ENCODE peak calls at places on chromosomes 1 and 21, in eight cellular contexts. One of them, this sample, is unnamed.

GRCh38 chr1:46404482-46405203 is 10.5 kb downstream of the FAAH start:
- DNase-seq in mucosa of gallbladder: no peak
- DNase-seq in RWPE1: no peak
- DNase-seq in ACHN: no peak
- DNase-seq in GDM1: no peak
- DNase-seq in left ventricle myocardium inferior: no peak
- DNase-seq in activated T-cell treated with anti-CD3 and anti-CD28 coated beads, Interleukin-2, amount 50 U/mL, for 72 hours: no peak
- DNase-seq in MM.1S: no peak
- DNase-seq in this sample: no peak

GRCh38 chr1:102234753-102235359 is 238.1 kb upstream of the OLFM3 start:
- DNase-seq in mucosa of gallbladder: no peak
- DNase-seq in RWPE1: no peak
- DNase-seq in ACHN: no peak
- DNase-seq in GDM1: no peak
- DNase-seq in left ventricle myocardium inferior: no peak
- DNase-seq in activated T-cell treated with anti-CD3 and anti-CD28 coated beads, Interleukin-2, amount 50 U/mL, for 72 hours: no peak
- DNase-seq in MM.1S: no peak
- DNase-seq in this sample: no peak

GRCh38 chr21:36551731-36552457 is 72.0 kb upstream of the CLDN14 start:
- DNase-seq in mucosa of gallbladder: no peak
- DNase-seq in RWPE1: no peak
- DNase-seq in ACHN: no peak
- DNase-seq in GDM1: no peak
- DNase-seq in left ventricle myocardium inferior: no peak
- DNase-seq in activated T-cell treated with anti-CD3 and anti-CD28 coated beads, Interleukin-2, amount 50 U/mL, for 72 hours: no peak
- DNase-seq in MM.1S: no peak
- DNase-seq in this sample: no peak

GRCh38 chr1:168085401-168085872 is 51.3 kb downstream of the GPR161 start:
- DNase-seq in mucosa of gallbladder: peak
- DNase-seq in RWPE1: no peak
- DNase-seq in ACHN: no peak
- DNase-seq in GDM1: no peak
- DNase-seq in left ventricle myocardium inferior: peak
- DNase-seq in activated T-cell treated with anti-CD3 and anti-CD28 coated beads, Interleukin-2, amount 50 U/mL, for 72 hours: no peak
- DNase-seq in MM.1S: no peak
- DNase-seq in this sample: no peak

GRCh38 chr1:30887485-30888315 is 20.9 kb downstream of the SDC3 start:
- DNase-seq in mucosa of gallbladder: no peak
- DNase-seq in RWPE1: no peak
- DNase-seq in ACHN: no peak
- DNase-seq in GDM1: no peak
- DNase-seq in left ventricle myocardium inferior: no peak
- DNase-seq in activated T-cell treated with anti-CD3 and anti-CD28 coated beads, Interleukin-2, amount 50 U/mL, for 72 hours: no peak
- DNase-seq in MM.1S: no peak
- DNase-seq in this sample: no peak

GRCh38 chr1:42961560-42962091 is 3.0 kb upstream of the SLC2A1 start:
- DNase-seq in mucosa of gallbladder: no peak
- DNase-seq in RWPE1: no peak
- DNase-seq in ACHN: no peak
- DNase-seq in GDM1: no peak
- DNase-seq in left ventricle myocardium inferior: no peak
- DNase-seq in activated T-cell treated with anti-CD3 and anti-CD28 coated beads, Interleukin-2, amount 50 U/mL, for 72 hours: no peak
- DNase-seq in MM.1S: no peak
- DNase-seq in this sample: no peak

GRCh38 chr21:26194811-26195251 is 24.3 kb upstream of the APP start:
- DNase-seq in mucosa of gallbladder: no peak
- DNase-seq in RWPE1: no peak
- DNase-seq in ACHN: no peak
- DNase-seq in GDM1: no peak
- DNase-seq in left ventricle myocardium inferior: no peak
- DNase-seq in activated T-cell treated with anti-CD3 and anti-CD28 coated beads, Interleukin-2, amount 50 U/mL, for 72 hours: no peak
- DNase-seq in MM.1S: no peak
- DNase-seq in this sample: no peak

GRCh38 chr1:114609826-114610225 is 28.4 kb upstream of the BCAS2 start:
- DNase-seq in mucosa of gallbladder: no peak
- DNase-seq in RWPE1: peak
- DNase-seq in ACHN: no peak
- DNase-seq in GDM1: no peak
- DNase-seq in left ventricle myocardium inferior: no peak
- DNase-seq in activated T-cell treated with anti-CD3 and anti-CD28 coated beads, Interleukin-2, amount 50 U/mL, for 72 hours: no peak
- DNase-seq in MM.1S: no peak
- DNase-seq in this sample: no peak

GRCh38 chr1:248155927-248156326 is 11.0 kb downstream of the OR2M5 start:
- DNase-seq in mucosa of gallbladder: no peak
- DNase-seq in RWPE1: no peak
- DNase-seq in ACHN: no peak
- DNase-seq in GDM1: no peak
- DNase-seq in left ventricle myocardium inferior: no peak
- DNase-seq in activated T-cell treated with anti-CD3 and anti-CD28 coated beads, Interleukin-2, amount 50 U/mL, for 72 hours: no peak
- DNase-seq in MM.1S: peak
- DNase-seq in this sample: no peak

GRCh38 chr1:116434849-116435248 is 61.8 kb downstream of the ATP1A1 start:
- DNase-seq in mucosa of gallbladder: no peak
- DNase-seq in RWPE1: no peak
- DNase-seq in ACHN: no peak
- DNase-seq in GDM1: no peak
- DNase-seq in left ventricle myocardium inferior: no peak
- DNase-seq in activated T-cell treated with anti-CD3 and anti-CD28 coated beads, Interleukin-2, amount 50 U/mL, for 72 hours: no peak
- DNase-seq in MM.1S: no peak
- DNase-seq in this sample: no peak

GRCh38 chr1:47927165-47927564 is 70.0 kb downstream of the TRABD2B start:
- DNase-seq in mucosa of gallbladder: no peak
- DNase-seq in RWPE1: peak
- DNase-seq in ACHN: no peak
- DNase-seq in GDM1: no peak
- DNase-seq in left ventricle myocardium inferior: no peak
- DNase-seq in activated T-cell treated with anti-CD3 and anti-CD28 coated beads, Interleukin-2, amount 50 U/mL, for 72 hours: no peak
- DNase-seq in MM.1S: no peak
- DNase-seq in this sample: no peak

GRCh38 chr1:11690132-11690668 is 1.3 kb upstream of the DRAXIN start:
- DNase-seq in mucosa of gallbladder: no peak
- DNase-seq in RWPE1: no peak
- DNase-seq in ACHN: no peak
- DNase-seq in GDM1: no peak
- DNase-seq in left ventricle myocardium inferior: no peak
- DNase-seq in activated T-cell treated with anti-CD3 and anti-CD28 coated beads, Interleukin-2, amount 50 U/mL, for 72 hours: no peak
- DNase-seq in MM.1S: no peak
- DNase-seq in this sample: no peak

GRCh38 chr1:202852163-202852904 is 36.6 kb downstream of the RABIF start:
- DNase-seq in mucosa of gallbladder: peak
- DNase-seq in RWPE1: peak
- DNase-seq in ACHN: peak
- DNase-seq in GDM1: peak
- DNase-seq in left ventricle myocardium inferior: no peak
- DNase-seq in activated T-cell treated with anti-CD3 and anti-CD28 coated beads, Interleukin-2, amount 50 U/mL, for 72 hours: peak
- DNase-seq in MM.1S: peak
- DNase-seq in this sample: no peak

GRCh38 chr1:35430762-35431161 is 126.4 kb downstream of the KIAA0319L start:
- DNase-seq in mucosa of gallbladder: no peak
- DNase-seq in RWPE1: no peak
- DNase-seq in ACHN: no peak
- DNase-seq in GDM1: no peak
- DNase-seq in left ventricle myocardium inferior: no peak
- DNase-seq in activated T-cell treated with anti-CD3 and anti-CD28 coated beads, Interleukin-2, amount 50 U/mL, for 72 hours: no peak
- DNase-seq in MM.1S: no peak
- DNase-seq in this sample: no peak

GRCh38 chr1:220692436-220693228 is 2.5 kb downstream of the C1orf115 start:
- DNase-seq in mucosa of gallbladder: no peak
- DNase-seq in RWPE1: no peak
- DNase-seq in ACHN: no peak
- DNase-seq in GDM1: no peak
- DNase-seq in left ventricle myocardium inferior: no peak
- DNase-seq in activated T-cell treated with anti-CD3 and anti-CD28 coated beads, Interleukin-2, amount 50 U/mL, for 72 hours: no peak
- DNase-seq in MM.1S: no peak
- DNase-seq in this sample: no peak

GRCh38 chr1:83052865-83053264 is 946.1 kb downstream of the TTLL7 start:
- DNase-seq in mucosa of gallbladder: no peak
- DNase-seq in RWPE1: no peak
- DNase-seq in ACHN: no peak
- DNase-seq in GDM1: no peak
- DNase-seq in left ventricle myocardium inferior: no peak
- DNase-seq in activated T-cell treated with anti-CD3 and anti-CD28 coated beads, Interleukin-2, amount 50 U/mL, for 72 hours: no peak
- DNase-seq in MM.1S: no peak
- DNase-seq in this sample: no peak

GRCh38 chr1:203304391-203304918 is 864 bp upstream of the BTG2 start:
- DNase-seq in mucosa of gallbladder: no peak
- DNase-seq in RWPE1: no peak
- DNase-seq in ACHN: no peak
- DNase-seq in GDM1: no peak
- DNase-seq in left ventricle myocardium inferior: no peak
- DNase-seq in activated T-cell treated with anti-CD3 and anti-CD28 coated beads, Interleukin-2, amount 50 U/mL, for 72 hours: no peak
- DNase-seq in MM.1S: no peak
- DNase-seq in this sample: no peak

GRCh38 chr1:2516946-2517345 is 9.4 kb downstream of the PANK4 start:
- DNase-seq in mucosa of gallbladder: no peak
- DNase-seq in RWPE1: no peak
- DNase-seq in ACHN: no peak
- DNase-seq in GDM1: no peak
- DNase-seq in left ventricle myocardium inferior: no peak
- DNase-seq in activated T-cell treated with anti-CD3 and anti-CD28 coated beads, Interleukin-2, amount 50 U/mL, for 72 hours: no peak
- DNase-seq in MM.1S: no peak
- DNase-seq in this sample: no peak

GRCh38 chr1:225987491-225988316 is 11.4 kb downstream of the SDE2 start:
- DNase-seq in mucosa of gallbladder: no peak
- DNase-seq in RWPE1: peak
- DNase-seq in ACHN: peak
- DNase-seq in GDM1: peak
- DNase-seq in left ventricle myocardium inferior: no peak
- DNase-seq in activated T-cell treated with anti-CD3 and anti-CD28 coated beads, Interleukin-2, amount 50 U/mL, for 72 hours: no peak
- DNase-seq in MM.1S: peak
- DNase-seq in this sample: no peak

GRCh38 chr1:82464362-82464931 is 663.7 kb downstream of the ADGRL2 start:
- DNase-seq in mucosa of gallbladder: peak
- DNase-seq in RWPE1: no peak
- DNase-seq in ACHN: no peak
- DNase-seq in GDM1: no peak
- DNase-seq in left ventricle myocardium inferior: peak
- DNase-seq in activated T-cell treated with anti-CD3 and anti-CD28 coated beads, Interleukin-2, amount 50 U/mL, for 72 hours: no peak
- DNase-seq in MM.1S: no peak
- DNase-seq in this sample: no peak

GRCh38 chr1:45038661-45039364 is 26.8 kb downstream of the UROD start:
- DNase-seq in mucosa of gallbladder: no peak
- DNase-seq in RWPE1: no peak
- DNase-seq in ACHN: no peak
- DNase-seq in GDM1: no peak
- DNase-seq in left ventricle myocardium inferior: no peak
- DNase-seq in activated T-cell treated with anti-CD3 and anti-CD28 coated beads, Interleukin-2, amount 50 U/mL, for 72 hours: no peak
- DNase-seq in MM.1S: no peak
- DNase-seq in this sample: no peak

GRCh38 chr1:54977938-54978337 is 2.5 kb upstream of the TMEM61 start:
- DNase-seq in mucosa of gallbladder: no peak
- DNase-seq in RWPE1: no peak
- DNase-seq in ACHN: no peak
- DNase-seq in GDM1: no peak
- DNase-seq in left ventricle myocardium inferior: no peak
- DNase-seq in activated T-cell treated with anti-CD3 and anti-CD28 coated beads, Interleukin-2, amount 50 U/mL, for 72 hours: no peak
- DNase-seq in MM.1S: no peak
- DNase-seq in this sample: no peak

GRCh38 chr1:96880626-96881025 is 159.0 kb downstream of the PTBP2 start:
- DNase-seq in mucosa of gallbladder: no peak
- DNase-seq in RWPE1: no peak
- DNase-seq in ACHN: no peak
- DNase-seq in GDM1: no peak
- DNase-seq in left ventricle myocardium inferior: no peak
- DNase-seq in activated T-cell treated with anti-CD3 and anti-CD28 coated beads, Interleukin-2, amount 50 U/mL, for 72 hours: no peak
- DNase-seq in MM.1S: no peak
- DNase-seq in this sample: no peak

GRCh38 chr1:64077281-64077940 is 126.0 kb upstream of the UBE2U start:
- DNase-seq in mucosa of gallbladder: no peak
- DNase-seq in RWPE1: peak
- DNase-seq in ACHN: no peak
- DNase-seq in GDM1: no peak
- DNase-seq in left ventricle myocardium inferior: no peak
- DNase-seq in activated T-cell treated with anti-CD3 and anti-CD28 coated beads, Interleukin-2, amount 50 U/mL, for 72 hours: no peak
- DNase-seq in MM.1S: no peak
- DNase-seq in this sample: peak

GRCh38 chr1:220011620-220012019 is 34.7 kb downstream of the EPRS1 start:
- DNase-seq in mucosa of gallbladder: no peak
- DNase-seq in RWPE1: no peak
- DNase-seq in ACHN: no peak
- DNase-seq in GDM1: no peak
- DNase-seq in left ventricle myocardium inferior: no peak
- DNase-seq in activated T-cell treated with anti-CD3 and anti-CD28 coated beads, Interleukin-2, amount 50 U/mL, for 72 hours: no peak
- DNase-seq in MM.1S: no peak
- DNase-seq in this sample: no peak

GRCh38 chr1:20281801-20282200 is 8.9 kb upstream of the VWA5B1 start:
- DNase-seq in mucosa of gallbladder: no peak
- DNase-seq in RWPE1: no peak
- DNase-seq in ACHN: no peak
- DNase-seq in GDM1: no peak
- DNase-seq in left ventricle myocardium inferior: no peak
- DNase-seq in activated T-cell treated with anti-CD3 and anti-CD28 coated beads, Interleukin-2, amount 50 U/mL, for 72 hours: no peak
- DNase-seq in MM.1S: no peak
- DNase-seq in this sample: no peak

GRCh38 chr21:31130821-31131220 is 92.5 kb upstream of the KRTAP19-8 start:
- DNase-seq in mucosa of gallbladder: no peak
- DNase-seq in RWPE1: no peak
- DNase-seq in ACHN: no peak
- DNase-seq in GDM1: no peak
- DNase-seq in left ventricle myocardium inferior: no peak
- DNase-seq in activated T-cell treated with anti-CD3 and anti-CD28 coated beads, Interleukin-2, amount 50 U/mL, for 72 hours: no peak
- DNase-seq in MM.1S: no peak
- DNase-seq in this sample: no peak

GRCh38 chr1:203142684-203143408 is 15.3 kb downstream of the ADORA1 start:
- DNase-seq in mucosa of gallbladder: no peak
- DNase-seq in RWPE1: no peak
- DNase-seq in ACHN: no peak
- DNase-seq in GDM1: no peak
- DNase-seq in left ventricle myocardium inferior: no peak
- DNase-seq in activated T-cell treated with anti-CD3 and anti-CD28 coated beads, Interleukin-2, amount 50 U/mL, for 72 hours: no peak
- DNase-seq in MM.1S: no peak
- DNase-seq in this sample: no peak

GRCh38 chr1:50750021-50750619 is 209.9 kb downstream of the FAF1 start:
- DNase-seq in mucosa of gallbladder: no peak
- DNase-seq in RWPE1: peak
- DNase-seq in ACHN: peak
- DNase-seq in GDM1: no peak
- DNase-seq in left ventricle myocardium inferior: no peak
- DNase-seq in activated T-cell treated with anti-CD3 and anti-CD28 coated beads, Interleukin-2, amount 50 U/mL, for 72 hours: no peak
- DNase-seq in MM.1S: no peak
- DNase-seq in this sample: no peak

GRCh38 chr1:41241748-41242644 is at the start of gene SCMH1:
- DNase-seq in mucosa of gallbladder: peak
- DNase-seq in RWPE1: peak
- DNase-seq in ACHN: peak
- DNase-seq in GDM1: peak
- DNase-seq in left ventricle myocardium inferior: peak
- DNase-seq in activated T-cell treated with anti-CD3 and anti-CD28 coated beads, Interleukin-2, amount 50 U/mL, for 72 hours: peak
- DNase-seq in MM.1S: peak
- DNase-seq in this sample: peak

GRCh38 chr1:101769520-101769919 is 227.2 kb downstream of the OLFM3 start:
- DNase-seq in mucosa of gallbladder: no peak
- DNase-seq in RWPE1: no peak
- DNase-seq in ACHN: peak
- DNase-seq in GDM1: no peak
- DNase-seq in left ventricle myocardium inferior: no peak
- DNase-seq in activated T-cell treated with anti-CD3 and anti-CD28 coated beads, Interleukin-2, amount 50 U/mL, for 72 hours: no peak
- DNase-seq in MM.1S: peak
- DNase-seq in this sample: no peak

GRCh38 chr1:2290595-2291510 is 62.7 kb downstream of the SKI start:
- DNase-seq in mucosa of gallbladder: peak
- DNase-seq in RWPE1: peak
- DNase-seq in ACHN: no peak
- DNase-seq in GDM1: peak
- DNase-seq in left ventricle myocardium inferior: peak
- DNase-seq in activated T-cell treated with anti-CD3 and anti-CD28 coated beads, Interleukin-2, amount 50 U/mL, for 72 hours: peak
- DNase-seq in MM.1S: peak
- DNase-seq in this sample: peak

This sample was measured in nucleus accumbens.